ENCODE peak calls at places on chromosomes 13 and 19, in six cellular contexts. Q is IMR-90, E is H1, F is neuronal stem cell, U is trophoblast cell, Z is H9. H is an unnamed sample.
A peak's percentile ranks its signal among the peaks of the same experiment; 100 is the strongest.

GRCh38 chr13:38871275-38871674 is 119.4 kb downstream of the STOML3 start:
- DNase-seq in F (no peak), E (no peak), U (no peak), Z (no peak), Q (no peak), H (no peak)

GRCh38 chr13:39501711-39502324 is 101.2 kb downstream of the LHFPL6 start:
- DNase-seq in Z (no peak), F (peak; percentile 41), E (no peak), Q (no peak), U (peak; percentile 79), H (peak; percentile 37)

GRCh38 chr19:17766543-17767131 is 15.4 kb downstream of the FCHO1 start:
- DNase-seq in E (peak; percentile 94), Z (peak; percentile 93), F (peak; percentile 70), U (peak; percentile 91), Q (peak; percentile 77), H (peak; percentile 83)

GRCh38 chr13:36778083-36778671 is 40.8 kb upstream of the RFXAP start:
- DNase-seq in E (peak; percentile 65), U (peak; percentile 51), Q (peak; percentile 74), Z (peak; percentile 74), F (peak; percentile 71), H (peak; percentile 75)

GRCh38 chr13:106517151-106517847 is 18.2 kb downstream of the EFNB2 start:
- DNase-seq in Z (no peak), U (no peak), F (no peak), E (no peak), Q (no peak), H (no peak)

GRCh38 chr13:38539632-38540031 is 147.2 kb upstream of the FREM2 start:
- DNase-seq in U (no peak), F (no peak), Z (no peak), Q (no peak), E (no peak), H (no peak)

GRCh38 chr13:106151056-106151699 is 384.3 kb downstream of the EFNB2 start:
- DNase-seq in F (peak; percentile 48), Z (no peak), E (no peak), Q (peak; percentile 84), U (peak; percentile 85), H (peak; percentile 81)

GRCh38 chr13:48853381-48854102 is 122.2 kb upstream of the FNDC3A start:
- DNase-seq in Q (peak; percentile 67), F (no peak), Z (no peak), E (no peak), U (peak; percentile 38), H (peak; percentile 71)

GRCh38 chr13:36297259-36297599 is 385 bp downstream of the CCDC169 start:
- DNase-seq in U (peak; percentile 49), E (no peak), Z (no peak), Q (peak; percentile 25), F (no peak), H (peak; percentile 58)

GRCh38 chr13:30376426-30377311 is 45.6 kb upstream of the UBE2L5 start:
- DNase-seq in F (no peak), E (no peak), Q (no peak), Z (no peak), U (no peak), H (no peak)

GRCh38 chr19:48500830-48501445 is 10.7 kb downstream of the LMTK3 start:
- DNase-seq in E (no peak), Z (peak; percentile 31), F (no peak), U (no peak), Q (no peak), H (no peak)

GRCh38 chr13:64164435-64164834 is 2748.8 kb upstream of the PCDH20 start:
- DNase-seq in Z (no peak), F (no peak), Q (no peak), U (no peak), E (no peak), H (no peak)

GRCh38 chr13:101623469-101624209 is 171.2 kb downstream of the ITGBL1 start:
- DNase-seq in Z (no peak), F (no peak), U (peak; percentile 25), E (no peak), Q (peak; percentile 24), H (peak; percentile 40)

GRCh38 chr19:19550972-19551861 is 13.2 kb downstream of the CILP2 start:
- DNase-seq in U (no peak), F (no peak), E (no peak), Z (peak; percentile 32), Q (no peak), H (no peak)

GRCh38 chr13:79530270-79530669 is 49.3 kb downstream of the NDFIP2 start:
- DNase-seq in F (no peak), Q (no peak), E (no peak), Z (no peak), U (no peak), H (no peak)

GRCh38 chr13:43783820-43784219 is 3.0 kb downstream of the ENOX1 start:
- DNase-seq in F (no peak), Q (peak; percentile 8), U (peak; percentile 96), E (no peak), Z (no peak), H (peak; percentile 84)

GRCh38 chr13:113519556-113519955 is 29.0 kb upstream of the DCUN1D2 start:
- DNase-seq in Z (no peak), Q (no peak), U (no peak), E (no peak), F (no peak), H (no peak)

GRCh38 chr13:60701919-60702318 is 304.9 kb downstream of the TDRD3 start:
- DNase-seq in U (no peak), E (no peak), Q (no peak), F (no peak), Z (no peak), H (no peak)

GRCh38 chr13:111502957-111503356 is 182.5 kb downstream of the TEX29 start:
- DNase-seq in F (no peak), Q (no peak), Z (no peak), E (no peak), U (no peak), H (no peak)

GRCh38 chr13:76289558-76289957 is 596.6 kb downstream of the KCTD12 start:
- DNase-seq in Z (no peak), E (no peak), F (no peak), U (no peak), Q (no peak), H (no peak)

GRCh38 chr19:31586282-31586681 is 237.0 kb upstream of the TSHZ3 start:
- DNase-seq in F (no peak), E (no peak), Q (peak; percentile 62), Z (no peak), U (peak; percentile 2), H (peak; percentile 95)

GRCh38 chr13:75947448-75947847 is 311.3 kb downstream of the LMO7 start:
- DNase-seq in Z (no peak), F (no peak), E (no peak), Q (no peak), U (no peak), H (no peak)

GRCh38 chr13:102852556-102852955 is 6.7 kb downstream of the ERCC5 start:
- DNase-seq in Z (no peak), U (no peak), E (no peak), Q (no peak), F (no peak), H (no peak)

GRCh38 chr19:52734340-52734892 is 428 bp downstream of the ZNF611 start:
- DNase-seq in U (peak; percentile 41), E (no peak), Z (no peak), Q (no peak), F (peak; percentile 37), H (peak; percentile 35)

GRCh38 chr13:107043016-107043957 is 475.4 kb upstream of the ARGLU1 start:
- DNase-seq in F (no peak), E (no peak), Z (no peak), Q (peak; percentile 34), U (no peak), H (no peak)

GRCh38 chr13:39956036-39956435 is 300.6 kb downstream of the COG6 start:
- DNase-seq in U (no peak), E (no peak), Z (no peak), Q (no peak), F (no peak), H (no peak)

GRCh38 chr13:33953781-33954180 is 135.8 kb downstream of the RFC3 start:
- DNase-seq in Q (no peak), F (no peak), Z (no peak), E (no peak), U (peak; percentile 32), H (no peak)

GRCh38 chr19:53991224-53992113 is at the start of gene CACNG6:
- DNase-seq in U (no peak), Q (no peak), F (peak; percentile 43), Z (peak; percentile 74), E (peak; percentile 77), H (peak; percentile 8)

DNA sequence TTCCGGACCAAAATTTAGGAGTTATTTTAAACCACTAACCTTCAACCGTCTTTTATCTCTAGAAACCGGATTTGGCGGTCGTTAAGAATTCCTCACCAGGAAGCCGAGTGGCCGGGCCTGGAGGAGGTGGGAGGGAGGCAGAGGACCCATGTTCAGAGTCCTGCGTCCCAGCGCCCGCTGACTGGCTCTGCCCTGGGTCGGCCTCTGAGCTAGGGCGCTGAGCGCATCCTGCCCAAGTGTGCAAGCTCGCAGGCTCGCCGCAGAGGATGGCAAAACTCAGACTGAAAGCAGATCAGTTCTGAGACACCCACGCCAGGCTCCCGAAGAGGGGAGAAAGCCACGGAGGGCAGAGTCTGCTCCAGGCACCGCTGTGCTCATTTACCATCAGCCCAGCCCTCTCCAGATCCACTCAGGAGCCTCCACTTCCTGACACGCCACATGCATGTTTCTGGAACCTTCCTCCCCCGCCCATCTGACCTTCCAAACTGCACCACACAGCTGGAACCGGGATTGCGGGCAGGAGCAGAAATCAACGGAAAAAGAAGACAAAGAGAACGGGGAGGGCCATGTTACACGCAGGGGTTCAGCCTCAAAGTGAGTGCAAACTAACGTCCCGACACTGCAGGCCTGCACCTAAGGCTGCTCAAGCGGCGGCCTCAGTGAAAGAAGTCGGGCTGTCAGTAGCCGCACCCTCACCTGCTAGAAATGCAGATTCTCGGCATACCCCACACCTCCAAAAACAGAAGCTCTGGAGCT is 8.2 kb downstream of the COL4A1 start:
- DNase-seq in E (peak; percentile 57), Q (no peak), F (no peak), U (no peak), Z (peak; percentile 60), H (peak; percentile 61)
- H2AFZ ChIP-seq in E (no peak overlapping the region), Q (peak overlapping the region; percentile 79), F (no peak overlapping the region), U (no peak overlapping the region), Z (no peak overlapping the region), H (no peak overlapping the region)

GRCh38 chr19:46661735-46662592 is 982 bp upstream of the DACT3 start:
- DNase-seq in E (peak; percentile 80), Q (peak; percentile 90), U (peak; percentile 89), F (peak; percentile 86), Z (peak; percentile 90), H (peak; percentile 94)
- H3K9ac ChIP-seq in E (no peak overlapping the region), Q (no peak overlapping the region), U (no peak overlapping the region), F (no peak overlapping the region), Z (no peak overlapping the region), H (peak overlapping the region; percentile 74)

GRCh38 chr19:12778020-12778904 is 2.9 kb upstream of the HOOK2 start:
- DNase-seq in Q (peak; percentile 75), E (peak; percentile 76), F (no peak), Z (peak; percentile 63), U (peak; percentile 30), H (peak; percentile 94)
- H2BK5ac ChIP-seq in Q (peak overlapping the region; percentile 88), E (peak overlapping the region; percentile 85), F (peak overlapping the region; percentile 24), Z (no peak overlapping the region), U (peak overlapping the region; percentile 86), H (peak overlapping the region; percentile 85)

DNA sequence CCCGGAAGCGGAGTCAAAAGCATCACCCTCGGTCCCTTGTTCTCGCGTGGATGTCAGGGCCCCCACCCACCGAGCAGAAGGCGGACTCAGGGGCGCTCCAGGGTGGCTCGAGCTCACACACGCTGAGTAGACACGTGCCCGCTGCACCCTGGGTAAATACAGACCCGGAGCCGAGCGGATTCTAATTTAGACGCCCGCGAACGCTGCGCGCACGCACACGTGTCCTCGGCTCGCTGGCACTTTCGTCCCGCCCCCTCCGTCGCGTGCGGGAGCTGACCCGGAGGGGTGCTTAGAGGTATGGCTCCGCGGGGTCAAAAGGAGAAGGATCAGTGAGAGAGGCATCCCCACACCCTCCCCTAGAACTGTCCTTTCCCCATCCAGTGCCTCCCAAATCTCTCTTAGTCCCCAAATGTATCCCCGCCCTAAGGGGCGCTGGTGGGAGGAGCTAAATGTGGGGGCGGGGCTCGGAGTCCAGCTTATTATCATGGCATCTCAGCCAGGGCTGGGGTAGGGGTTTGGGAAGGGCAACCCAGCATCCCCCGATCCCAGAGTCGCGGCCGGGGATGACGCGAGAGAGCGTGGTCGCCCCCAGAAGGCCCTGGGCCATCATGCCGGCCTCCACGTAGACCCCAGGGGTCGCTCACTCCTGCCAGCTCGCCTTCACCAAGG is 451 bp upstream of the ICAM5 start:
- DNase-seq in F (no peak), Z (peak; percentile 85), U (peak; percentile 60), E (peak; percentile 93), Q (peak; percentile 54), H (peak; percentile 62)
- H2AFZ ChIP-seq in F (peak overlapping the region; percentile 98), Z (no peak overlapping the region), U (peak overlapping the region; percentile 27), E (no peak overlapping the region), Q (peak overlapping the region; percentile 92), H (peak overlapping the region; percentile 18)

H was measured in mesenchymal stem cell.